ENCODE peak calls at places on chromosomes 2 and 18, in six cellular contexts. One of them, this sample, is unnamed.

GRCh38 chr2:100041946-100042345 is 100.4 kb downstream of the AFF3 start:
- DNase-seq in adrenal gland: no peak
- DNase-seq in prostate gland: no peak
- DNase-seq in COR-L47: no peak
- DNase-seq in AML-193: no peak
- DNase-seq in immature natural killer cell: no peak
- DNase-seq in this sample: no peak

GRCh38 chr2:33777791-33778190 is 178.7 kb upstream of the FAM98A start:
- DNase-seq in COR-L47: no peak
- DNase-seq in immature natural killer cell: no peak
- DNase-seq in prostate gland: no peak
- DNase-seq in adrenal gland: no peak
- DNase-seq in AML-193: no peak
- DNase-seq in this sample: no peak

GRCh38 chr2:2647156-2647555 is 316.1 kb upstream of the MYT1L start:
- DNase-seq in adrenal gland: no peak
- DNase-seq in immature natural killer cell: no peak
- DNase-seq in AML-193: no peak
- DNase-seq in prostate gland: no peak
- DNase-seq in COR-L47: no peak
- DNase-seq in this sample: no peak

GRCh38 chr2:136363470-136363869 is 245.5 kb upstream of the CXCR4 start:
- DNase-seq in immature natural killer cell: no peak
- DNase-seq in COR-L47: no peak
- DNase-seq in adrenal gland: no peak
- DNase-seq in AML-193: no peak
- DNase-seq in prostate gland: no peak
- DNase-seq in this sample: no peak

GRCh38 chr2:157339965-157340655 is 14.5 kb upstream of the ERMN start:
- DNase-seq in AML-193: no peak
- DNase-seq in immature natural killer cell: no peak
- DNase-seq in COR-L47: no peak
- DNase-seq in adrenal gland: no peak
- DNase-seq in prostate gland: no peak
- DNase-seq in this sample: no peak

GRCh38 chr2:176507736-176508135 is 238.5 kb downstream of the MTX2 start:
- DNase-seq in prostate gland: no peak
- DNase-seq in AML-193: no peak
- DNase-seq in COR-L47: no peak
- DNase-seq in adrenal gland: no peak
- DNase-seq in immature natural killer cell: no peak
- DNase-seq in this sample: no peak

GRCh38 chr2:136211671-136212070 is 93.7 kb upstream of the CXCR4 start:
- DNase-seq in immature natural killer cell: no peak
- DNase-seq in AML-193: no peak
- DNase-seq in COR-L47: no peak
- DNase-seq in prostate gland: no peak
- DNase-seq in adrenal gland: no peak
- DNase-seq in this sample: no peak

GRCh38 chr2:121205321-121205942 is 79.6 kb downstream of the TFCP2L1 start:
- DNase-seq in AML-193: no peak
- DNase-seq in immature natural killer cell: no peak
- DNase-seq in COR-L47: peak
- DNase-seq in prostate gland: no peak
- DNase-seq in adrenal gland: no peak
- DNase-seq in this sample: no peak

GRCh38 chr2:142599504-142599903 is 278.0 kb upstream of the KYNU start:
- DNase-seq in immature natural killer cell: no peak
- DNase-seq in prostate gland: no peak
- DNase-seq in adrenal gland: no peak
- DNase-seq in COR-L47: no peak
- DNase-seq in AML-193: no peak
- DNase-seq in this sample: no peak

GRCh38 chr2:25700221-25700660 is 26.9 kb upstream of the DTNB start:
- DNase-seq in immature natural killer cell: peak
- DNase-seq in adrenal gland: peak
- DNase-seq in AML-193: peak
- DNase-seq in prostate gland: no peak
- DNase-seq in COR-L47: peak
- DNase-seq in this sample: peak

GRCh38 chr2:85011098-85011497 is 40.1 kb downstream of the KCMF1 start:
- DNase-seq in AML-193: no peak
- DNase-seq in adrenal gland: no peak
- DNase-seq in prostate gland: no peak
- DNase-seq in COR-L47: no peak
- DNase-seq in immature natural killer cell: no peak
- DNase-seq in this sample: no peak

GRCh38 chr2:188478724-188479123 is 187.1 kb downstream of the GULP1 start:
- DNase-seq in COR-L47: no peak
- DNase-seq in immature natural killer cell: no peak
- DNase-seq in AML-193: no peak
- DNase-seq in adrenal gland: no peak
- DNase-seq in prostate gland: no peak
- DNase-seq in this sample: no peak

GRCh38 chr18:7116001-7116831 is 1.4 kb downstream of the LAMA1 start:
- DNase-seq in AML-193: no peak
- DNase-seq in COR-L47: peak
- DNase-seq in immature natural killer cell: no peak
- DNase-seq in prostate gland: no peak
- DNase-seq in adrenal gland: no peak
- DNase-seq in this sample: no peak

GRCh38 chr2:229050063-229050635 is 220.9 kb downstream of the PID1 start:
- DNase-seq in adrenal gland: no peak
- DNase-seq in prostate gland: no peak
- DNase-seq in AML-193: no peak
- DNase-seq in immature natural killer cell: no peak
- DNase-seq in COR-L47: no peak
- DNase-seq in this sample: no peak

GRCh38 chr2:45649855-45650806 is 1.3 kb upstream of the PRKCE start:
- DNase-seq in adrenal gland: peak
- DNase-seq in immature natural killer cell: peak
- DNase-seq in AML-193: peak
- DNase-seq in COR-L47: no peak
- DNase-seq in prostate gland: peak
- DNase-seq in this sample: peak

GRCh38 chr2:23788100-23788499 is 138.8 kb downstream of the ATAD2B start:
- DNase-seq in adrenal gland: no peak
- DNase-seq in prostate gland: no peak
- DNase-seq in immature natural killer cell: peak
- DNase-seq in AML-193: peak
- DNase-seq in COR-L47: no peak
- DNase-seq in this sample: no peak

GRCh38 chr2:188869560-188869959 is 104.6 kb upstream of the COL3A1 start:
- DNase-seq in prostate gland: no peak
- DNase-seq in immature natural killer cell: no peak
- DNase-seq in adrenal gland: no peak
- DNase-seq in AML-193: no peak
- DNase-seq in COR-L47: no peak
- DNase-seq in this sample: no peak

GRCh38 chr2:231386446-231386845 is 9.1 kb upstream of the B3GNT7 start:
- DNase-seq in COR-L47: no peak
- DNase-seq in prostate gland: no peak
- DNase-seq in AML-193: no peak
- DNase-seq in adrenal gland: no peak
- DNase-seq in immature natural killer cell: peak
- DNase-seq in this sample: no peak

GRCh38 chr2:152426801-152427200 is 91.8 kb downstream of the FMNL2 start:
- DNase-seq in prostate gland: no peak
- DNase-seq in AML-193: no peak
- DNase-seq in immature natural killer cell: no peak
- DNase-seq in adrenal gland: no peak
- DNase-seq in COR-L47: no peak
- DNase-seq in this sample: no peak

GRCh38 chr2:8669157-8669852 is 12.6 kb upstream of the ID2 start:
- DNase-seq in COR-L47: no peak
- DNase-seq in AML-193: no peak
- DNase-seq in immature natural killer cell: no peak
- DNase-seq in adrenal gland: no peak
- DNase-seq in prostate gland: no peak
- DNase-seq in this sample: no peak

GRCh38 chr2:74474481-74474880 is 2.0 kb upstream of the MRPL53 start:
- DNase-seq in COR-L47: no peak
- DNase-seq in AML-193: no peak
- DNase-seq in adrenal gland: no peak
- DNase-seq in immature natural killer cell: no peak
- DNase-seq in prostate gland: no peak
- DNase-seq in this sample: no peak

GRCh38 chr2:54479422-54479821 is 23.3 kb downstream of the SPTBN1 start:
- DNase-seq in immature natural killer cell: no peak
- DNase-seq in AML-193: peak
- DNase-seq in adrenal gland: no peak
- DNase-seq in prostate gland: no peak
- DNase-seq in COR-L47: no peak
- DNase-seq in this sample: no peak

GRCh38 chr2:132936791-132937190 is 266.8 kb upstream of the LYPD1 start:
- DNase-seq in AML-193: no peak
- DNase-seq in adrenal gland: no peak
- DNase-seq in COR-L47: no peak
- DNase-seq in prostate gland: no peak
- DNase-seq in immature natural killer cell: no peak
- DNase-seq in this sample: no peak

GRCh38 chr18:5662586-5663090 is 118.8 kb upstream of the EPB41L3 start:
- DNase-seq in immature natural killer cell: no peak
- DNase-seq in COR-L47: no peak
- DNase-seq in adrenal gland: no peak
- DNase-seq in prostate gland: no peak
- DNase-seq in AML-193: no peak
- DNase-seq in this sample: no peak

GRCh38 chr2:42385225-42385624 is 24.2 kb upstream of the COX7A2L start:
- DNase-seq in AML-193: no peak
- DNase-seq in prostate gland: no peak
- DNase-seq in adrenal gland: no peak
- DNase-seq in COR-L47: no peak
- DNase-seq in immature natural killer cell: no peak
- DNase-seq in this sample: no peak

GRCh38 chr2:94997981-94998920 is 27.3 kb upstream of the MAL start:
- DNase-seq in immature natural killer cell: no peak
- DNase-seq in prostate gland: peak
- DNase-seq in COR-L47: no peak
- DNase-seq in adrenal gland: no peak
- DNase-seq in AML-193: no peak
- DNase-seq in this sample: no peak

GRCh38 chr2:238224636-238225035 is 15.2 kb downstream of the HES6 start:
- DNase-seq in immature natural killer cell: no peak
- DNase-seq in prostate gland: no peak
- DNase-seq in COR-L47: no peak
- DNase-seq in AML-193: no peak
- DNase-seq in adrenal gland: no peak
- DNase-seq in this sample: no peak

GRCh38 chr2:73408198-73408597 is 22.6 kb downstream of the ALMS1 start:
- DNase-seq in prostate gland: no peak
- DNase-seq in COR-L47: no peak
- DNase-seq in adrenal gland: no peak
- DNase-seq in immature natural killer cell: no peak
- DNase-seq in AML-193: no peak
- DNase-seq in this sample: no peak

GRCh38 chr2:203914546-203915169 is 21.9 kb upstream of the ICOS start:
- DNase-seq in adrenal gland: no peak
- DNase-seq in prostate gland: no peak
- DNase-seq in COR-L47: no peak
- DNase-seq in immature natural killer cell: peak
- DNase-seq in AML-193: no peak
- DNase-seq in this sample: peak

GRCh38 chr18:54713386-54713785 is 114.9 kb upstream of the RAB27B start:
- DNase-seq in immature natural killer cell: peak
- DNase-seq in AML-193: no peak
- DNase-seq in prostate gland: no peak
- DNase-seq in adrenal gland: no peak
- DNase-seq in COR-L47: no peak
- DNase-seq in this sample: no peak

GRCh38 chr2:39568561-39569006 is 97.1 kb upstream of the TMEM178A start:
- DNase-seq in prostate gland: no peak
- DNase-seq in COR-L47: no peak
- DNase-seq in adrenal gland: no peak
- DNase-seq in AML-193: no peak
- DNase-seq in immature natural killer cell: no peak
- DNase-seq in this sample: no peak

GRCh38 chr2:176202491-176202890 is 14.0 kb downstream of the HOXD1 start:
- DNase-seq in immature natural killer cell: no peak
- DNase-seq in adrenal gland: no peak
- DNase-seq in COR-L47: no peak
- DNase-seq in prostate gland: no peak
- DNase-seq in AML-193: no peak
- DNase-seq in this sample: no peak

GRCh38 chr2:44668336-44668735 is 273.2 kb upstream of the SIX3 start:
- DNase-seq in AML-193: no peak
- DNase-seq in prostate gland: no peak
- DNase-seq in immature natural killer cell: no peak
- DNase-seq in COR-L47: no peak
- DNase-seq in adrenal gland: no peak
- DNase-seq in this sample: no peak

GRCh38 chr18:56162316-56162715 is 476.1 kb downstream of the TXNL1 start:
- DNase-seq in AML-193: no peak
- DNase-seq in immature natural killer cell: no peak
- DNase-seq in adrenal gland: no peak
- DNase-seq in prostate gland: no peak
- DNase-seq in COR-L47: no peak
- DNase-seq in this sample: no peak

GRCh38 chr2:83633435-83633834 is 825.6 kb downstream of the SUCLG1 start:
- DNase-seq in immature natural killer cell: no peak
- DNase-seq in prostate gland: no peak
- DNase-seq in COR-L47: no peak
- DNase-seq in AML-193: no peak
- DNase-seq in adrenal gland: no peak
- DNase-seq in this sample: no peak

This sample was measured in CD8-positive, alpha-beta memory T cell.